ENCODE peak calls at places on chromosomes 6 and 20, in six cellular contexts. M is ovary, R is brain microvascular endothelial cell, C is astrocyte of the spinal cord, A is mesendoderm, O is prostate gland. X is an unnamed sample.
A peak's percentile ranks its signal among the peaks of the same experiment; 100 is the strongest.

GRCh38 chr6:154448448-154449096 is 61.9 kb downstream of the CNKSR3 start:
- DNase-seq in M (no peak), R (peak; percentile 86), C (peak; percentile 86), A (no peak), O (no peak), X (no peak)

GRCh38 chr6:13929196-13929595 is 4.4 kb downstream of the RNF182 start:
- DNase-seq in M (no peak), R (no peak), C (no peak), A (no peak), O (no peak), X (no peak)

GRCh38 chr6:79671605-79672266 is 40.6 kb downstream of the SH3BGRL2 start:
- DNase-seq in M (no peak), R (peak; percentile 33), C (peak; percentile 43), A (peak; percentile 34), O (peak; percentile 59), X (peak; percentile 86)

GRCh38 chr20:17590245-17590644 is 20.4 kb downstream of the DSTN start:
- DNase-seq in M (no peak), R (no peak), C (no peak), A (no peak), O (no peak), X (no peak)

GRCh38 chr20:5674176-5674660 is 76.0 kb upstream of the SHLD1 start:
- DNase-seq in M (no peak), R (no peak), C (peak; percentile 3), A (no peak), O (no peak), X (no peak)

GRCh38 chr20:57007171-57007540 is 259.3 kb downstream of the BMP7 start:
- DNase-seq in M (no peak), R (no peak), C (no peak), A (no peak), O (no peak), X (no peak)

GRCh38 chr20:32474967-32475819 is 109.9 kb downstream of the NOL4L start:
- DNase-seq in M (peak; percentile 99), R (peak; percentile 94), C (peak; percentile 98), A (peak; percentile 86), O (peak; percentile 76), X (peak; percentile 95)

GRCh38 chr20:13356087-13356486 is 135.0 kb downstream of the ISM1 start:
- DNase-seq in M (no peak), R (no peak), C (no peak), A (no peak), O (no peak), X (no peak)

GRCh38 chr6:90088009-90088408 is 193.7 kb downstream of the GJA10 start:
- DNase-seq in M (no peak), R (no peak), C (peak; percentile 66), A (no peak), O (no peak), X (no peak)

GRCh38 chr20:61262036-61262435 is 10.0 kb downstream of the CDH4 start:
- DNase-seq in M (no peak), R (no peak), C (no peak), A (no peak), O (no peak), X (no peak)

GRCh38 chr6:37137881-37138568 is 31.9 kb upstream of the PIM1 start:
- DNase-seq in M (peak; percentile 31), R (peak; percentile 81), C (peak; percentile 94), A (no peak), O (no peak), X (no peak)

GRCh38 chr6:15504581-15505350 is 158.1 kb downstream of the DTNBP1 start:
- DNase-seq in M (peak; percentile 86), R (peak; percentile 94), C (peak; percentile 99), A (no peak), O (peak; percentile 86), X (peak; percentile 70)

GRCh38 chr20:41329435-41330342 is 10.9 kb upstream of the LPIN3 start:
- DNase-seq in M (peak; percentile 75), R (peak; percentile 98), C (peak; percentile 96), A (peak; percentile 80), O (peak; percentile 33), X (peak; percentile 75)

GRCh38 chr6:7727150-7727950 is 1.5 kb downstream of the BMP6 start:
- DNase-seq in M (peak; percentile 45), R (no peak), C (no peak), A (peak; percentile 63), O (no peak), X (no peak)
- H3K4me3 ChIP-seq in M (peak overlapping the region; percentile 44), R (peak overlapping the region; percentile 35), C (peak overlapping the region; percentile 26), A (no peak overlapping the region), O (peak overlapping the region; percentile 35), X (peak overlapping the region; percentile 67)

GRCh38 chr6:67887419-67887746 is 747.7 kb upstream of the ADGRB3 start:
- DNase-seq in M (no peak), R (no peak), C (no peak), A (no peak), O (no peak), X (no peak)

GRCh38 chr6:67886840-67887292 is 748.2 kb upstream of the ADGRB3 start:
- DNase-seq in M (no peak), R (no peak), C (no peak), A (no peak), O (no peak), X (no peak)

GRCh38 chr6:67884442-67884841 is 750.6 kb upstream of the ADGRB3 start:
- DNase-seq in M (no peak), R (no peak), C (no peak), A (no peak), O (no peak), X (no peak)

GRCh38 chr6:67885081-67886033 is 749.7 kb upstream of the ADGRB3 start:
- DNase-seq in M (no peak), R (no peak), C (no peak), A (no peak), O (no peak), X (no peak)

GRCh38 chr6:67886036-67886707 is 748.9 kb upstream of the ADGRB3 start:
- DNase-seq in M (no peak), R (no peak), C (no peak), A (no peak), O (no peak), X (no peak)
- H3K4me3 ChIP-seq in M (no peak overlapping the region), R (no peak overlapping the region), C (no peak overlapping the region), A (no peak overlapping the region), O (no peak overlapping the region), X (no peak overlapping the region)

GRCh38 chr6:41602422-41602743 is 35.9 kb upstream of the MDFI start:
- DNase-seq in M (no peak), R (no peak), C (no peak), A (no peak), O (no peak), X (no peak)
- H3K4me3 ChIP-seq in M (no peak overlapping the region), R (no peak overlapping the region), C (no peak overlapping the region), A (no peak overlapping the region), O (no peak overlapping the region), X (no peak overlapping the region)

DNA sequence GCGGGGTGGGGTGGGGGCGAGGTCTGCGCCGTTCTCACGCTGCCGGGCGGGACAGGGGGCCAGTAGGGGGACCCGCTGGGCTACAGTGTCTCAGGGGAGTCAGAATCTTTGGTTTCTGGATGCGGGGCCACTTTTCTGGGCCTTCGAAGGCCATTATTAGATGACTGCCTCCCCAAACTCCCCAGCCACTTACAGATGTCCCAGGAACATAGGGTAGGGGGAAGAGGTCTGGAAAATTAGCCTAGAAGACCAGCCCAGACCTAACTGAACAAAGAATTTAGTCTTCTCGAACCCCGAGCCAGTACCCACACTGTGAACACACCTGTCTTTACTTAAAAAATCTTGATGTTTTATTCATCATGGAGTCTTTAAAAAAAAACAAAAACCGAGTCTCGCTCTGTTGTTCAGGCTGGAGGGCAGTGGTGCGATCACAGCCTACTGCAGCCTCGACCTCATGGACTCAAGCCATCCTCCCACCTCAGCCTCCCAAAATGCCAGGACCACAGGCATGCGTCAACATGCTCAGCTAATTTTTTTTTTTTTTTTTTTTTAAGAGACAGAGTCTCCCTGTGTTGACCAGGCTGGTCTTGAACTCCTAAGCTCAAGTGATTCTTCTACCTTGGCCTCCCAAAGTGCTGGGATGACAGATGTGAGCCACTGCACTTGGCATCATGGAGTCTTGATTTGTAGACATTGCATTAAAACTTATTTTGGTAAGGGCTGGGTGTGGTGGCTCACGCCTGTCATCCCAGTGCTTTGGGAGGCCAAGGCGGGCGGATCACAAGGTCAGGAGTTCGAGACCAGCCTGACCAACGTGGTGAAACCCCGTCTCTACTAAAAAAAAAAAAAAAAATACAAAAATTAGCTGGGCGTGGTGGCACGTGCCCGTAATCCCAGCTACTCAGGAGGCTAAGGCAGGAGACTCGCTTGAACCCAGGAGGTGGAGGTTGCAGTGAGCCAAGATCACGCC is 3.3 kb upstream of the SLC29A1 start:
- DNase-seq in M (no peak), R (no peak), C (no peak), A (no peak), O (no peak), X (no peak)
- H3K4me3 ChIP-seq in M (peak overlapping the region; percentile 53), R (peak overlapping the region; percentile 1), C (peak overlapping the region; percentile 30), A (no peak overlapping the region), O (peak overlapping the region; percentile 21), X (peak overlapping the region; percentile 62)

GRCh38 chr6:169619650-169620049 is 82.2 kb downstream of the WDR27 start:
- DNase-seq in M (no peak), R (peak; percentile 10), C (no peak), A (peak; percentile 96), O (no peak), X (no peak)

GRCh38 chr6:169617562-169617961 is 84.3 kb downstream of the WDR27 start:
- DNase-seq in M (no peak), R (no peak), C (no peak), A (no peak), O (no peak), X (no peak)

GRCh38 chr6:169621311-169621710 is 80.5 kb downstream of the WDR27 start:
- DNase-seq in M (no peak), R (no peak), C (no peak), A (no peak), O (no peak), X (no peak)

GRCh38 chr6:169620171-169621125 is 81.4 kb downstream of the WDR27 start:
- DNase-seq in M (no peak), R (peak; percentile 33), C (peak; percentile 53), A (peak; percentile 92), O (no peak), X (no peak)

DNA sequence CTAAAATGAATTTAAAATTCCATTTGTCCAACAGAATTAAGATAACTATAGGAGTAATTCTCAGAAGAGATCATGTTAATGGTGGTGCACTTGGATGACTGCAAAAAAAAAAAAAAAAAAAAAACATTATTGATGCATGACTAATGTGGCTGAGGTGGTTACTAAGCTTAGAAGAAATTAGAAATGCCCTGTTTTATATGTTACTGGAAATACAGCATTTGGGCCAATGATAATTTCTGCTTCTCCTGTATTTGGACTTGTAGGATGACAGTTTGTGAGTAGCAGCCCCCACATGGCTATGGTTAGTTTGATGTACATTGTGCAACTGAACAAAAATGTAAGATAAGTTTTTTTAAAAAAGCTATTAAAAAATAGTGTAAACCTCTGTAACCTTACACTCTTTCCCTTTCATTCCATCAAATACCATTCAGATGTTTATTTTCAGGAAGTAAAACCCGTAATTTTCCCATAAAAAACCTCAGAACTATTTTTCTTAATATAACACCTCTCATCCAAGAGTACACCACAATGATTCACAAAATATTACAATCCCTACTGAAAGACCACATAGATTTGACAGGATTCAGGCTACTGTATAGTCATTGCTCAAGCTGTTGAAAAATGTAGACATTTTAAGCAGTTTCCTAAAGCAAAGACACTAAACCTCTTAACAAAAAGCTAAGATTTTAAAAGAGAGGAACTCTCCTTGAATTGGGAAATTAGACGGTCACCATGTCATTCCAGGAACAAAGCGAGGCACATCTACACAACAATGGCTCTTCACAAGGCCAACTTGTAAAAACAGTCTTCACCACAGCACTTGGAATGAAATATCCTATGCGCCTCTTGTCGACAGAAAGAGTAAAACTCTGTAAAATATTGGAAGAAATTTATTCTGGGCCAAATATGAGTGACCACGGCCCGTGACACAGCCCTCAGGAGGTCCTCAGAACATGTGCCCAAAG is 83.0 kb downstream of the WDR27 start:
- DNase-seq in M (no peak), R (peak; percentile 73), C (peak; percentile 96), A (peak; percentile 33), O (no peak), X (no peak)
- H3K4me3 ChIP-seq in M (no peak overlapping the region), R (no peak overlapping the region), C (no peak overlapping the region), A (no peak overlapping the region), O (no peak overlapping the region), X (no peak overlapping the region)

X was measured in upper lobe of right lung.